ENCODE peak calls at places on chromosomes 5 and 9, in six cellular contexts. C is heart right ventricle; L is CD8-positive, alpha-beta T cell; J is brain microvascular endothelial cell; R is RWPE1; V is Caco-2. H is an unnamed sample.

GRCh38 chr9:92171822-92172221 is 56.6 kb upstream of the SPTLC1 start:
- DNase-seq in C (no peak), L (no peak), J (no peak), R (no peak), V (no peak), H (no peak)

GRCh38 chr9:37262410-37262809 is 142.0 kb downstream of the ZCCHC7 start:
- DNase-seq in C (no peak), L (no peak), J (peak), R (no peak), V (peak), H (no peak)

GRCh38 chr5:75055727-75056144 is 3.4 kb upstream of the GCNT4 start:
- DNase-seq in C (no peak), L (no peak), J (peak), R (no peak), V (no peak), H (no peak)

GRCh38 chr5:74232281-74232680 is 408.2 kb downstream of the ENC1 start:
- DNase-seq in C (no peak), L (no peak), J (peak), R (peak), V (no peak), H (peak)

GRCh38 chr5:5316333-5316732 is 106.1 kb upstream of the ICE1 start:
- DNase-seq in C (no peak), L (no peak), J (peak), R (no peak), V (no peak), H (peak)

GRCh38 chr9:98944130-98945074 is 695 bp downstream of the COL15A1 start:
- DNase-seq in C (no peak), L (no peak), J (no peak), R (peak), V (no peak), H (no peak)

GRCh38 chr9:81022177-81022576 is 667.2 kb downstream of the TLE1 start:
- DNase-seq in C (no peak), L (no peak), J (no peak), R (no peak), V (no peak), H (no peak)

GRCh38 chr5:65355301-65355700 is 126.4 kb downstream of the ADAMTS6 start:
- DNase-seq in C (no peak), L (no peak), J (no peak), R (no peak), V (no peak), H (no peak)

GRCh38 chr9:1513105-1513504 is 462.9 kb downstream of the DMRT2 start:
- DNase-seq in C (no peak), L (no peak), J (no peak), R (no peak), V (no peak), H (no peak)

GRCh38 chr5:59287884-59288283 is 605.6 kb downstream of the PDE4D start:
- DNase-seq in C (no peak), L (no peak), J (no peak), R (no peak), V (no peak), H (no peak)

GRCh38 chr9:83999141-83999918 is 18.7 kb downstream of the RMI1 start:
- DNase-seq in C (no peak), L (no peak), J (no peak), R (no peak), V (no peak), H (no peak)

GRCh38 chr9:107486674-107487520 is 2.7 kb downstream of the KLF4 start:
- DNase-seq in C (peak), L (no peak), J (no peak), R (no peak), V (no peak), H (no peak)

GRCh38 chr5:137734962-137735530 is 843 bp downstream of the KLHL3 start:
- DNase-seq in C (peak), L (peak), J (peak), R (no peak), V (no peak), H (no peak)

GRCh38 chr9:94014845-94015244 is 59.7 kb upstream of the BARX1 start:
- DNase-seq in C (no peak), L (no peak), J (no peak), R (no peak), V (no peak), H (no peak)

GRCh38 chr5:25975881-25976280 is 1062.5 kb downstream of the CDH9 start:
- DNase-seq in C (no peak), L (no peak), J (no peak), R (no peak), V (no peak), H (no peak)

GRCh38 chr5:14342306-14342705 is 199.2 kb downstream of the TRIO start:
- DNase-seq in C (no peak), L (no peak), J (peak), R (no peak), V (no peak), H (no peak)

GRCh38 chr9:70934642-70935041 is 186.8 kb downstream of the TRPM3 start:
- DNase-seq in C (no peak), L (no peak), J (no peak), R (no peak), V (no peak), H (no peak)

GRCh38 chr5:39459091-39459490 is 34.3 kb upstream of the DAB2 start:
- DNase-seq in C (no peak), L (no peak), J (no peak), R (no peak), V (no peak), H (peak)

GRCh38 chr9:6413365-6414263 is 615 bp downstream of the UHRF2 start:
- DNase-seq in C (peak), L (peak), J (no peak), R (no peak), V (peak), H (no peak)

GRCh38 chr5:1522601-1523479 is 920 bp downstream of the LPCAT1 start:
- DNase-seq in C (peak), L (no peak), J (no peak), R (no peak), V (peak), H (no peak)

GRCh38 chr9:36866840-36867239 is 167.2 kb downstream of the PAX5 start:
- DNase-seq in C (no peak), L (no peak), J (no peak), R (no peak), V (no peak), H (no peak)

GRCh38 chr5:98111686-98112085 is 661.8 kb upstream of the RGMB start:
- DNase-seq in C (no peak), L (no peak), J (peak), R (no peak), V (no peak), H (no peak)

GRCh38 chr5:168295574-168296201 is 4.2 kb downstream of the WWC1 start:
- DNase-seq in C (no peak), L (no peak), J (peak), R (peak), V (peak), H (peak)

GRCh38 chr5:116813906-116814305 is 239.3 kb upstream of the SEMA6A start:
- DNase-seq in C (no peak), L (no peak), J (no peak), R (no peak), V (no peak), H (no peak)

GRCh38 chr5:83927140-83927733 is 206.6 kb upstream of the HAPLN1 start:
- DNase-seq in C (peak), L (peak), J (peak), R (peak), V (peak), H (no peak)

GRCh38 chr9:37705787-37706186 is 47.8 kb upstream of the TRMT10B start:
- DNase-seq in C (no peak), L (no peak), J (no peak), R (no peak), V (no peak), H (no peak)

GRCh38 chr5:82319192-82319591 is 41.0 kb upstream of the RPS23 start:
- DNase-seq in C (no peak), L (no peak), J (no peak), R (no peak), V (no peak), H (no peak)

GRCh38 chr5:53027913-53028312 is 38.8 kb downstream of the ITGA2 start:
- DNase-seq in C (peak), L (no peak), J (peak), R (peak), V (no peak), H (no peak)

GRCh38 chr9:130570200-130570599 is 9.2 kb upstream of the FUBP3 start:
- DNase-seq in C (no peak), L (no peak), J (peak), R (peak), V (no peak), H (no peak)

GRCh38 chr5:66247176-66247960 is 103.3 kb downstream of the SREK1 start:
- DNase-seq in C (no peak), L (no peak), J (peak), R (peak), V (no peak), H (peak)

GRCh38 chr9:71984388-71985069 is 73.1 kb downstream of the C9orf85 start:
- DNase-seq in C (peak), L (no peak), J (peak), R (peak), V (no peak), H (peak)

GRCh38 chr5:107431998-107432397 is 238.7 kb downstream of the EFNA5 start:
- DNase-seq in C (no peak), L (no peak), J (no peak), R (peak), V (no peak), H (no peak)

GRCh38 chr5:115179068-115179958 is 9.6 kb upstream of the TRIM36 start:
- DNase-seq in C (no peak), L (no peak), J (no peak), R (peak), V (peak), H (no peak)

GRCh38 chr5:91077623-91078022 is 305.5 kb downstream of the ARRDC3 start:
- DNase-seq in C (no peak), L (no peak), J (no peak), R (peak), V (no peak), H (no peak)

GRCh38 chr5:160542281-160542680 is 120.6 kb downstream of the PTTG1 start:
- DNase-seq in C (no peak), L (no peak), J (no peak), R (peak), V (no peak), H (no peak)

GRCh38 chr5:32444946-32445758 is 612 bp upstream of the ZFR start:
- DNase-seq in C (no peak), L (no peak), J (no peak), R (no peak), V (peak), H (no peak)

GRCh38 chr5:145697251-145698016 is 137.7 kb downstream of the PRELID2 start:
- DNase-seq in C (no peak), L (no peak), J (peak), R (peak), V (peak), H (no peak)

GRCh38 chr9:77789891-77790290 is 141.8 kb upstream of the GNA14 start:
- DNase-seq in C (no peak), L (no peak), J (no peak), R (no peak), V (no peak), H (no peak)

DNA sequence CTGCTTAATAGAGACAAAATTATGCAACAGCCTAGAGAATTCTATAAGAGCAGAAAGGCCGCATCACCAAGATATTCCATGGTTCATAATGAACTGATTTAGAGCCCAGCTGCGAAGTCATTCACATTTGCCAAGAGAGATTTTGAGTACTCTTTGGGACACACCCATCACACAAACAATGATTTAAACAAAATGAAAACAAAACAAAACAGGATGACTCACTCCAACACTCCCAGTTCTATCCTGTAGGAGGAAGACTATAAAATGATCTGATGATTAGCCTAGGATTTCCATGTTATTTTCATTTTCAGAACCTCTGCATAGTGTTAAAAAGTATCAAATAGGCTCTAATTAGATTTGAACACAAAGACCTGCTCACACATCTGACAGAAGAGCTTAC is 145.8 kb upstream of the GNA14 start:
- DNase-seq in C (no peak), L (no peak), J (no peak), R (no peak), V (no peak), H (no peak)
- TF ChIP-seq CTCF in C (peak), L (no peak), J (peak), R (no peak), V (no peak), H (no peak)

DNA sequence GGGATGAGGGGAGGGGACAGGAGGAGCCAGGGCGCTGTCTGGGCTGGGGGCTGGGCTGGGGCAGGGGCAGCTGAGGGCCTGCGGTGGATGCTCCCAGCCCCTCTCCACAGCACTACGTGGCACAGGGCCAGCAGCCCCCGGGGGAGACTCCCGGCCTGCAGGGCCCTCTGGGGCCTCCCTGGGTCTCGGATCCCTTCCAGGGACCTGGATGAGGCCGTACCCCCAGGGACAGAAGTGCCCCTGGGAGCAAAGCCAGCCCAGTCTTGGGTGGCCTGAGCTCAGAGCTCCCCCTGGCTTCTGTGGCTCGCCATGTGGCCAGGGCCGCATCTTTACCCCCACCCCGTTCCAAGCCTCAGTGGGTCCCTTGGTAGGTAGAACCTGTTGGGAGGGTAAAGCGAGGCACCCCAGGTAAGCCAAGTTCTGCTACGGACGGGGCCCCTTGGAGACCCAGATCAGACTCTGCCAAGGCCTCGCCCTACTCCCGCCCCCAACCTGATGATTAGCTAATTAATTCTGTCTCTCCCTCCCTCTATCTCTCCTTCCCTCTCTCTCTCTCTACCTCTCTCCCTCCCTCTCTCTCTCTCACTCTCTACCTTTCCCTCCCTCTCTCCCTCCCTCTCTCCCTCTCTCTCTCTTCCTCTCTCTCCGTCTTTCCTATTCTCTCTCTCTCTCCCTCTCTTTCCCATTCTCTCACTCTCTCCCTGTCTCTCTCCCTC is 24.3 kb downstream of the KCNT1 start:
- DNase-seq in C (no peak), L (no peak), J (no peak), R (no peak), V (no peak), H (no peak)
- TF ChIP-seq CTCF in C (no peak), L (no peak), J (peak), R (no peak), V (no peak), H (no peak)

GRCh38 chr5:133612021-133612860 is at the start of gene FSTL4:
- DNase-seq in C (no peak), L (peak), J (no peak), R (peak), V (peak), H (no peak)
- TF ChIP-seq CTCF in C (no peak), L (no peak), J (no peak), R (peak), V (no peak), H (no peak)

GRCh38 chr9:86122309-86122708 is 23.0 kb upstream of the GOLM1 start:
- DNase-seq in C (no peak), L (no peak), J (no peak), R (no peak), V (peak), H (no peak)
- TF ChIP-seq CTCF in C (no peak), L (no peak), J (peak), R (no peak), V (no peak), H (no peak)

GRCh38 chr5:149959406-149960236 is 937 bp upstream of the SLC26A2 start:
- DNase-seq in C (no peak), L (peak), J (peak), R (peak), V (peak), H (peak)
- TF ChIP-seq CTCF in C (peak), L (peak), J (peak), R (peak), V (peak), H (peak)

GRCh38 chr9:121466142-121466541 is 33.5 kb downstream of the GGTA1 start:
- DNase-seq in C (no peak), L (no peak), J (no peak), R (no peak), V (no peak), H (no peak)
- TF ChIP-seq CTCF in C (no peak), L (no peak), J (no peak), R (no peak), V (no peak), H (no peak)

GRCh38 chr5:157468293-157468965 is 8.4 kb downstream of the NIPAL4 start:
- DNase-seq in C (no peak), L (no peak), J (no peak), R (no peak), V (no peak), H (no peak)

GRCh38 chr5:157469687-157470086 is 9.7 kb downstream of the NIPAL4 start:
- DNase-seq in C (no peak), L (no peak), J (no peak), R (no peak), V (no peak), H (peak)

GRCh38 chr5:157471709-157472108 is 11.7 kb downstream of the NIPAL4 start:
- DNase-seq in C (no peak), L (no peak), J (peak), R (peak), V (peak), H (no peak)

GRCh38 chr5:157470616-157471015 is 10.6 kb downstream of the NIPAL4 start:
- DNase-seq in C (no peak), L (no peak), J (no peak), R (no peak), V (no peak), H (no peak)

DNA sequence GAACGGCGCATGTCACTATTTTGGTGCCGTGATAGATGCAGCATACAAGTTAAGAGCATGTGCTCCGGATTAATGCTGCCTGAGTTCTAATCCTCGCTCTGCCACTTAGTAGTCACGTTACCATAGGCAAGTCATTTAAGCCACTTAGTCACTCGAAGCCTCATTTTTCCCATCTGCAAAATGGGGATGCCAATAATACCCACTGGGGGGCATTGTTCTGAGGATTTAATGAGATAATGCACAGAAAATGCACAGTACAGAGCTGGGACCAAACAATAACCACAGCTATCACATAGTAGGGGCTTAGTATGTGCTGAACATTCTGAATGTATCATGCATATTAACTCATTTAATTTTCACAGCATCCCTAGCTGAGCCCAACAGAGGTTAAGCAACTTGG is 9.1 kb downstream of the NIPAL4 start:
- DNase-seq in C (no peak), L (no peak), J (no peak), R (no peak), V (no peak), H (no peak)
- TF ChIP-seq CTCF in C (no peak), L (no peak), J (no peak), R (no peak), V (no peak), H (no peak)

DNA sequence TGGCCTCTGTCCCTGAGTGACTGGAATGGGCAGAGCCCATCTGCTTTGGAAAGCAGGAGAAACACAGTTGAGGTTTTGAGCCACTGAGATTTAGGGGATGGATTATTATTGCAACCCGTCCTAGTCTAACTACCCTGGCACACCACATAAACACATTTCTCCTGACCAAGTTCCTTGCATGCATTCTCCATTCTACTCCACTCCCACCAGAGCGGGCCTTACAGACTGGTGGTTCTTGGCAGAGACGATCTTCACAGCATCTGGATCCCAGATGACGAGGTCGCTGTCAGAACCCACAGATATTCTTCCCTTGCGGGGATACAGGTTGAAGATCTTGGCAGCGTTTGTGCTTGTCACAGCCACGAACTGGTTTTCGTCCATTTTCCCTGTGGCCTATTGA is 111.0 kb downstream of the DPYSL3 start:
- DNase-seq in C (no peak), L (no peak), J (no peak), R (no peak), V (no peak), H (peak)
- TF ChIP-seq CTCF in C (no peak), L (no peak), J (no peak), R (no peak), V (no peak), H (no peak)

DNA sequence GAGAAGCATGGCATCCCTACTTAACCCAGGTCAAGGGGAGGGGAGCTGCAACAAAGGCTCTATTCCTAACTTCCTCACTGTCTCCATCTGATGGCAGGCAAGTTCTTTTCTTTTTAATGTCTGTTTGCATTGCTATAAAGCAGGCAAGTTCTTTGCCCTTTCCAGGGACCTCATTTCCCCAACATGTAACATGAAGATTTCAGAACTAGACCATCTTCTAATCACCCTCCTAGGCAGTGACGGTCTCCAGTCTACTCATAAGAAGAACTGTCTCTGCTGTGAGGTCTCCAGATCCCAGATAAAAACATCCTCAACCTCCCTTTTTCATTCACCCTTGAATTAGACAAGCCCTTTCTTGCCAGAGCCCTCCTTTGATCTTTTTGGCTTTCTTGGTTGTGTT is 42.1 kb downstream of the PPP1R2B start:
- DNase-seq in C (no peak), L (no peak), J (no peak), R (no peak), V (peak), H (no peak)
- TF ChIP-seq CTCF in C (no peak), L (no peak), J (no peak), R (no peak), V (no peak), H (no peak)